ENCODE peak calls at places on chromosome 6, in four cellular contexts. Q, X, C and L are unnamed samples.

GRCh38 chr6:79607000-79607399 is 24.1 kb upstream of the SH3BGRL2 start:
- DNase-seq in Q (no peak), X (no peak), C (no peak), L (no peak)

GRCh38 chr6:147003186-147003585 is 201.0 kb upstream of the STXBP5 start:
- DNase-seq in Q (no peak), X (no peak), C (no peak), L (no peak)

GRCh38 chr6:30238178-30238795 is 25.1 kb upstream of the TRIM26 start:
- DNase-seq in Q (no peak), X (no peak), C (no peak), L (no peak)

GRCh38 chr6:3322366-3322890 is 63.7 kb downstream of the PSMG4 start:
- DNase-seq in Q (peak), X (no peak), C (no peak), L (no peak)

GRCh38 chr6:105179244-105180065 is at the start of gene POPDC3:
- DNase-seq in Q (no peak), X (no peak), C (peak), L (peak)

GRCh38 chr6:52307900-52308372 is 23.4 kb upstream of the MCM3 start:
- DNase-seq in Q (no peak), X (no peak), C (no peak), L (no peak)

GRCh38 chr6:109027964-109028363 is 66.7 kb downstream of the SESN1 start:
- DNase-seq in Q (no peak), X (no peak), C (no peak), L (no peak)

GRCh38 chr6:16031278-16031981 is 97.5 kb upstream of the MYLIP start:
- DNase-seq in Q (no peak), X (no peak), C (no peak), L (no peak)

GRCh38 chr6:63805808-63806572 is 170.4 kb downstream of the PHF3 start:
- DNase-seq in Q (no peak), X (no peak), C (no peak), L (no peak)

GRCh38 chr6:15331629-15332241 is 85.9 kb downstream of the JARID2 start:
- DNase-seq in Q (no peak), X (no peak), C (no peak), L (no peak)

GRCh38 chr6:44050872-44051421 is 76.3 kb downstream of the MRPL14 start:
- DNase-seq in Q (no peak), X (no peak), C (peak), L (no peak)
- H3K4me3 ChIP-seq in Q (no peak), X (no peak), C (no peak), L (no peak)

GRCh38 chr6:132728616-132729015 is 14.8 kb upstream of the VNN1 start:
- DNase-seq in Q (no peak), X (no peak), C (no peak), L (no peak)
- TF ChIP-seq CTCF in Q (no peak), X (no peak), C (no peak), L (no peak)

GRCh38 chr6:89406157-89406556 is 5.9 kb downstream of the RRAGD start:
- DNase-seq in Q (no peak), X (no peak), C (no peak), L (no peak)
- H3K4me3 ChIP-seq in Q (no peak), X (no peak), C (no peak), L (no peak)

GRCh38 chr6:32444433-32444832 is 4.7 kb downstream of the HLA-DRA start:
- DNase-seq in Q (no peak), X (no peak), C (no peak), L (no peak)

GRCh38 chr6:32442243-32442667 is 2.6 kb downstream of the HLA-DRA start:
- DNase-seq in Q (no peak), X (no peak), C (no peak), L (no peak)

GRCh38 chr6:32439708-32440214 is at the start of gene HLA-DRA:
- DNase-seq in Q (no peak), X (peak), C (no peak), L (no peak)

GRCh38 chr6:32445321-32445854 is 5.7 kb downstream of the HLA-DRA start:
- DNase-seq in Q (no peak), X (no peak), C (no peak), L (no peak)

DNA sequence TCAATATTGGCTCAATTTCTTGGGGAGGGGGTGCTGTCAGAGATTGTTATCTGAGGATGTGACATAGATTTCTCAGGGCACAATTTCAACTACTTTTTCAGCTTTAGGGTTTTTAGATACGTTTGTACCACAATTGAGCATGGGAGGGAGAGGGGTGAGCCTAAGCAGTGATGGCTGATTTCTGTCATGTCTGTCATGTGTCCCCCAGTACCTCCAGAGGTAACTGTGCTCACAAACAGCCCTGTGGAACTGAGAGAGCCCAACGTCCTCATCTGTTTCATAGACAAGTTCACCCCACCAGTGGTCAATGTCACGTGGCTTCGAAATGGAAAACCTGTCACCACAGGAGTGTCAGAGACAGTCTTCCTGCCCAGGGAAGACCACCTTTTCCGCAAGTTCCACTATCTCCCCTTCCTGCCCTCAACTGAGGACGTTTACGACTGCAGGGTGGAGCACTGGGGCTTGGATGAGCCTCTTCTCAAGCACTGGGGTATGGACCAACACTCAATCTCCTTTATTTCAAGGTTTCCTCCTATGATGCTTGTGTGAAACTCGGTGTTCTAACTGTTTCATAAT is 3.4 kb downstream of the HLA-DRA start:
- DNase-seq in Q (no peak), X (no peak), C (no peak), L (no peak)
- TF ChIP-seq CTCF in Q (no peak), X (no peak), C (no peak), L (no peak)

GRCh38 chr6:44356432-44356950 is 14.0 kb downstream of the SPATS1 start:
- DNase-seq in Q (no peak), X (no peak), C (no peak), L (no peak)
- H3K4me3 ChIP-seq in Q (no peak), X (no peak), C (no peak), L (no peak)